ENCODE peak calls at places on chromosomes 16 and 17, in four cellular contexts. One of them, this sample, is unnamed. For H3K79me2, the result is how much of the 10 kb centered on the place peaks cover.

GRCh38 chr17:17348872-17349723 is 45.9 kb downstream of the NT5M start:
- DNase-seq in K562: no peak
- DNase-seq in PC-9: no peak
- DNase-seq in mammary epithelial cell: no peak
- DNase-seq in this sample: no peak

GRCh38 chr16:3234543-3235541 is at the start of gene ZNF200:
- DNase-seq in K562: peak
- DNase-seq in PC-9: peak
- DNase-seq in mammary epithelial cell: peak
- DNase-seq in this sample: peak

GRCh38 chr17:15404116-15404730 is 62.8 kb upstream of the TEKT3 start:
- DNase-seq in K562: no peak
- DNase-seq in PC-9: no peak
- DNase-seq in mammary epithelial cell: no peak
- DNase-seq in this sample: peak

GRCh38 chr17:7835818-7836595 is 2.0 kb downstream of the KDM6B start:
- DNase-seq in K562: no peak
- DNase-seq in PC-9: peak
- DNase-seq in mammary epithelial cell: peak
- DNase-seq in this sample: peak

GRCh38 chr16:1082266-1082951 is 9.9 kb downstream of the SSTR5 start:
- DNase-seq in K562: no peak
- DNase-seq in PC-9: no peak
- DNase-seq in mammary epithelial cell: peak
- DNase-seq in this sample: peak

GRCh38 chr17:61680921-61681320 is 89.9 kb upstream of the NACA2 start:
- DNase-seq in K562: no peak
- DNase-seq in PC-9: no peak
- DNase-seq in mammary epithelial cell: no peak
- DNase-seq in this sample: no peak

GRCh38 chr16:88731699-88732098 is 25.4 kb downstream of the CTU2 start:
- DNase-seq in K562: no peak
- DNase-seq in PC-9: peak
- DNase-seq in mammary epithelial cell: no peak
- DNase-seq in this sample: no peak

GRCh38 chr17:32755045-32755805 is 121.7 kb downstream of the MYO1D start:
- DNase-seq in K562: peak
- DNase-seq in PC-9: no peak
- DNase-seq in mammary epithelial cell: peak
- DNase-seq in this sample: peak

GRCh38 chr17:81251943-81252301 is 12.8 kb downstream of the NDUFAF8 start:
- DNase-seq in K562: no peak
- DNase-seq in PC-9: no peak
- DNase-seq in mammary epithelial cell: no peak
- DNase-seq in this sample: no peak

GRCh38 chr17:3964203-3965122 is at the start of gene ATP2A3:
- DNase-seq in K562: peak
- DNase-seq in PC-9: peak
- DNase-seq in mammary epithelial cell: no peak
- DNase-seq in this sample: no peak

GRCh38 chr16:78878570-78878969 is 722.0 kb downstream of the MAF start:
- DNase-seq in K562: no peak
- DNase-seq in PC-9: no peak
- DNase-seq in mammary epithelial cell: no peak
- DNase-seq in this sample: no peak

GRCh38 chr17:16217002-16217635 is at the start of gene PIGL:
- DNase-seq in K562: peak
- DNase-seq in PC-9: peak
- DNase-seq in mammary epithelial cell: peak
- DNase-seq in this sample: peak

GRCh38 chr17:879546-879945 is 97.4 kb downstream of the MRM3 start:
- DNase-seq in K562: peak
- DNase-seq in PC-9: peak
- DNase-seq in mammary epithelial cell: peak
- DNase-seq in this sample: peak

GRCh38 chr16:66662445-66663194 is 33.9 kb downstream of the CMTM4 start:
- DNase-seq in K562: peak
- DNase-seq in PC-9: no peak
- DNase-seq in mammary epithelial cell: peak
- DNase-seq in this sample: no peak

GRCh38 chr16:30738984-30739951 is 9.0 kb upstream of the PHKG2 start:
- DNase-seq in K562: no peak
- DNase-seq in PC-9: no peak
- DNase-seq in mammary epithelial cell: no peak
- DNase-seq in this sample: no peak

DNA sequence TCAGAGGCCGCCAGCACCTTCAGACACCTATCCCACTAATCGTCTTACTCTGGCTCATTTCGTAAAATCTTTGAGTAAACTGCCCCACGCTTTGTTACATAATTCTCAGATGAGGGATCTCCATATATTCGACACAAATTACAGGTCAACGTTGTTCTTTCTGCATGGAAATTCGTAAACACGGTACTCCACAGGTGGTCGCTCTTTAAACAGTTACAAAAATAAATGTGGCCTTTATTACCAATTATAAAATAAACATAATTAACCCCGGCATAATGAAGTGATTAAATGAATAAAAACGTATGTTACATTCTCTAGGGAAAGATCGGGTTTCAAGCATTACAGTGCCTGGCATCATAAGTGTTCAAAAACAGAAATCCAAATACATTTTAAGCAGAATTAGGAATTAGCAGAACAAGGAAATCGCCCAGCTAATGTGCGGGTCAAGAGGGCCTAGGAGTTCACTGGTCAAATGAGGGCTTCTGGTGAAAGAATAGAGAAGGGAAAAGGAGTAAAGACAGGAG is 943 bp upstream of the PIP4K2B start:
- DNase-seq in K562: no peak
- DNase-seq in PC-9: no peak
- DNase-seq in mammary epithelial cell: no peak
- DNase-seq in this sample: no peak
- H3K27ac ChIP-seq in K562: peak
- H3K27ac ChIP-seq in PC-9: peak
- H3K27ac ChIP-seq in mammary epithelial cell: peak
- H3K27ac ChIP-seq in this sample: no peak

DNA sequence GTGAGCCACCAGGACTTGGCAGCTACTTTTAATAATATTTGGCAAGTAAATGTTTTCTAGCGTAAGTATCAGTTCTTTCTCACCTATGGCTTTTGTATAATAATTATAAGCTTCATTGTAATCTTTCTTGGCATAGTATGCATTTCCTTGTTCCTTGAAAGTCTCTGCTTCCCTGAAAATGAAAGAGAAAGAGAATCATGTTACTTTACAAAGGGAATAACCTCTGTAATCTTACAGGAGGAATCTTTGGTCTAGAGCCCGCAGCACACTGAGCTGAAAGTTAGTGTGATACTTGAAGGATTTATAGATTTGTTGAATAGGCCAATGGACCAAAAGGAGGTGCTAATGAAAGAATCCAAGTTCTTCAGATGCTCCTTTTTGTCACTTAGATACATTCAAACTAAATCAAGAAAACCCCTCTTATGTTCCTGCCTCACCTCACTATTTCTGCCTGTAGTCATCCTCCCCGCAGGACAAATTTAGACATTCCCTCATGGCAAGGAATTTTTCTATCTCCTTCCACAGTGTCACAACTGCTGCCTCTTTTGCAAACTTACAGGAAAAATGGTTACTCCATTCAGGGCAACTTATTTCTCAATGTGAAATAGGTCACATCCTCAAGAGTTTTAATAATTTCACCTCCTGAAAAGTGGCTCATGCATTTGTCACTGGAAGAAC is 16.7 kb downstream of the DNAJC7 start:
- DNase-seq in K562: no peak
- DNase-seq in PC-9: no peak
- DNase-seq in mammary epithelial cell: no peak
- DNase-seq in this sample: no peak
- H3K79me2 ChIP-seq in K562: under half
- H3K79me2 ChIP-seq in PC-9: under half
- H3K79me2 ChIP-seq in mammary epithelial cell: half or more
- H3K79me2 ChIP-seq in this sample: half or more

GRCh38 chr16:68404736-68405345 is 43.5 kb downstream of the SMPD3 start:
- DNase-seq in K562: no peak
- DNase-seq in PC-9: no peak
- DNase-seq in mammary epithelial cell: no peak
- DNase-seq in this sample: no peak

GRCh38 chr16:68403177-68403576 is 45.1 kb downstream of the SMPD3 start:
- DNase-seq in K562: no peak
- DNase-seq in PC-9: no peak
- DNase-seq in mammary epithelial cell: no peak
- DNase-seq in this sample: no peak

GRCh38 chr16:68401871-68402747 is 46.2 kb downstream of the SMPD3 start:
- DNase-seq in K562: no peak
- DNase-seq in PC-9: no peak
- DNase-seq in mammary epithelial cell: peak
- DNase-seq in this sample: peak

GRCh38 chr16:68402748-68403040 is 45.6 kb downstream of the SMPD3 start:
- DNase-seq in K562: no peak
- DNase-seq in PC-9: no peak
- DNase-seq in mammary epithelial cell: no peak
- DNase-seq in this sample: no peak

GRCh38 chr16:68403704-68404103 is 44.6 kb downstream of the SMPD3 start:
- DNase-seq in K562: no peak
- DNase-seq in PC-9: no peak
- DNase-seq in mammary epithelial cell: no peak
- DNase-seq in this sample: no peak
- H3K27ac ChIP-seq in K562: no peak
- H3K27ac ChIP-seq in PC-9: no peak
- H3K27ac ChIP-seq in mammary epithelial cell: no peak
- H3K27ac ChIP-seq in this sample: no peak

GRCh38 chr16:4524571-4524970 is 14.0 kb downstream of the CDIP1 start:
- DNase-seq in K562: no peak
- DNase-seq in PC-9: no peak
- DNase-seq in mammary epithelial cell: no peak
- DNase-seq in this sample: no peak

GRCh38 chr16:4525069-4525468 is 13.5 kb downstream of the CDIP1 start:
- DNase-seq in K562: no peak
- DNase-seq in PC-9: no peak
- DNase-seq in mammary epithelial cell: no peak
- DNase-seq in this sample: no peak

GRCh38 chr16:4525634-4526277 is 12.8 kb downstream of the CDIP1 start:
- DNase-seq in K562: no peak
- DNase-seq in PC-9: no peak
- DNase-seq in mammary epithelial cell: no peak
- DNase-seq in this sample: no peak

GRCh38 chr16:4521971-4522623 is 16.5 kb downstream of the CDIP1 start:
- DNase-seq in K562: no peak
- DNase-seq in PC-9: no peak
- DNase-seq in mammary epithelial cell: no peak
- DNase-seq in this sample: no peak

DNA sequence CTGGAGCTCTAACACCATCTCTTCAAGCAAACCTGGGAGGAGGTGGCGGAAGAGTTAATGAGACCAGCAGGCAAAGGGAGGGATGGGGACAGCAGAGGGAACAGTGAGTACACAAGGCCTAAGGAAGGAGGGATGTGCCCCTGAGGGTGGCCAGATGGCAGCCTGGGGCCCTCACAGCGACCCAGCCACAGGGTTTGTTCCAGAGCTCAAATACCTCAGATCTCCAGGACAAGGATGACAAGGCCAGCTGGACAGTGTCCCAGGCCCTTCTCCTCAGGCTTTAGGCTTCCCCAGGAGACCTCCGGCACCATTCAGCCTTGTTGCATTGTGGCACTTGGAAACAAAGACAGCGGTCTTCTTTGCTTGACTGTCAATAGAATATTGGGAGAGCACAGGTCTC is 14.9 kb downstream of the CDIP1 start:
- DNase-seq in K562: no peak
- DNase-seq in PC-9: no peak
- DNase-seq in mammary epithelial cell: no peak
- DNase-seq in this sample: no peak
- H3K79me2 ChIP-seq in K562: under half
- H3K79me2 ChIP-seq in PC-9: under half
- H3K79me2 ChIP-seq in mammary epithelial cell: half or more
- H3K79me2 ChIP-seq in this sample: under half

GRCh38 chr16:12160249-12160648 is 183.7 kb downstream of the SNX29 start:
- DNase-seq in K562: no peak
- DNase-seq in PC-9: no peak
- DNase-seq in mammary epithelial cell: no peak
- DNase-seq in this sample: peak

GRCh38 chr16:12162151-12162559 is 185.6 kb downstream of the SNX29 start:
- DNase-seq in K562: no peak
- DNase-seq in PC-9: no peak
- DNase-seq in mammary epithelial cell: no peak
- DNase-seq in this sample: no peak

GRCh38 chr16:12159672-12160071 is 183.1 kb downstream of the SNX29 start:
- DNase-seq in K562: no peak
- DNase-seq in PC-9: no peak
- DNase-seq in mammary epithelial cell: no peak
- DNase-seq in this sample: no peak

GRCh38 chr16:12162586-12162985 is 186.1 kb downstream of the SNX29 start:
- DNase-seq in K562: no peak
- DNase-seq in PC-9: no peak
- DNase-seq in mammary epithelial cell: no peak
- DNase-seq in this sample: no peak

DNA sequence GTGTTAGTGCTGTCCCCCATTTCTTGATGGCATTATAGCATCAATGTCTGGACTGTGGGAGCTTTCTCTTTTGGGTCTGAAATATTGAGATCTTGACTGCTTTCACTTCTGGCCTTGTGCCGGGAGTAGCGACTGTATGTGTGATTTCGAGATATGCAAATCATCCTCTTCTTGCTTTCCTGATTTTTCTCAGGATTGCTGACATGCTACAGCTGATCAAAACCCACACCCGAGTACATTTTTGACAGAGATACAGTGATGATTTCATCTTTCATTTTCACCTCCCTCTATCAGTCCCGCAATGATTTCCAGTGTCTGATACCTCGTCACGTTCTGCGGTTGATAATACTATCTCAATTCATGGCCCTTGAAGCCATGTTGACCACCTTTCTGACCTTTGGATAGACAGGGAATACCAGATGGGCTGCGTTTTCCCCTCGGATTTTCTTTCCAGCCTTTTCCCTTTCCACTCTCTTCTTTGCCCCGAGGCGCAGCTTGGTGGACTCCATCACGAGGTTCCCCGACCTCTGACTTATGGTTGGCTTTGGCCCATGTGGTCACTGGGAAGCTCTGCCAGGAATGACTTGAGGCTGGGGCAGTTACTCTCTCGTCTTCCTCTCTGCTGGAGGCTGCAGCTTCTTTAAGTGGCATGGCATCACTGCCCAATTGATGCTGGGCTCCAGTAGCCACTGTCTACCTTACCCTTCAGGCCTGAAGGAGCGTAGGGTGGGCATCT is 184.4 kb downstream of the SNX29 start:
- DNase-seq in K562: no peak
- DNase-seq in PC-9: no peak
- DNase-seq in mammary epithelial cell: no peak
- DNase-seq in this sample: no peak
- H3K27ac ChIP-seq in K562: no peak
- H3K27ac ChIP-seq in PC-9: no peak
- H3K27ac ChIP-seq in mammary epithelial cell: no peak
- H3K27ac ChIP-seq in this sample: peak